ENCODE peak calls at places on chromosome 1, in nine cellular contexts. G is stimulated activated CD4-positive, alpha-beta T cell treated with anti-CD3 and anti-CD28 coated beads, Interleukin-4, amount 100 ng/mL, for 1 hour; B is posterior vena cava; C is central memory CD4-positive, alpha-beta T cell; D is iris pigment epithelial cell; K is IMR-90; R is Calu3; Y is cardiac fibroblast; L is NCI-H1105. W is an unnamed sample.

GRCh38 chr1:121566346-121566745 is 381.6 kb downstream of the SRGAP2C start:
- DNase-seq in G (no peak), B (no peak), C (no peak), D (no peak), K (no peak), R (no peak), Y (no peak), L (no peak), W (no peak)

GRCh38 chr1:9618912-9619679 is 30.4 kb downstream of the TMEM201 start:
- DNase-seq in G (no peak), B (no peak), C (no peak), D (no peak), K (no peak), R (no peak), Y (no peak), L (no peak), W (no peak)

GRCh38 chr1:235199441-235199840 is 38.4 kb upstream of the RBM34 start:
- DNase-seq in G (no peak), B (no peak), C (no peak), D (peak; percentile 54), K (peak; percentile 33), R (no peak), Y (peak; percentile 66), L (no peak), W (peak; percentile 73)

GRCh38 chr1:240946926-240947325 is 335.0 kb upstream of the GREM2 start:
- DNase-seq in G (no peak), B (no peak), C (no peak), D (peak; percentile 58), K (peak; percentile 54), R (peak; percentile 73), Y (peak; percentile 69), L (no peak), W (peak; percentile 42)

GRCh38 chr1:85585845-85586244 is 5.3 kb downstream of the CCN1 start:
- DNase-seq in G (no peak), B (no peak), C (no peak), D (peak; percentile 93), K (peak; percentile 86), R (no peak), Y (peak; percentile 86), L (no peak), W (peak; percentile 85)

GRCh38 chr1:240465531-240465940 is 146.4 kb downstream of the GREM2 start:
- DNase-seq in G (no peak), B (no peak), C (no peak), D (peak; percentile 12), K (peak; percentile 54), R (no peak), Y (peak; percentile 20), L (no peak), W (peak; percentile 15)

GRCh38 chr1:244439391-244440032 is 12.2 kb downstream of the ADSS2 start:
- DNase-seq in G (no peak), B (no peak), C (no peak), D (no peak), K (no peak), R (peak; percentile 45), Y (no peak), L (no peak), W (no peak)

GRCh38 chr1:5970623-5971273 is 21.5 kb downstream of the NPHP4 start:
- DNase-seq in G (no peak), B (no peak), C (no peak), D (no peak), K (no peak), R (no peak), Y (no peak), L (peak; percentile 79), W (no peak)

W was measured in fibroblast of pulmonary artery.